ENCODE peak calls at places on chromosome 14, in four cellular contexts. V is fibroblast of the conjunctiva; C is naive thymus-derived CD8-positive, alpha-beta T cell; K is endothelial cell. Y is an unnamed sample.

GRCh38 chr14:88518592-88519512 is 36.0 kb downstream of the PTPN21 start:
- DNase-seq in K (no peak), V (peak; percentile 34), C (no peak), Y (no peak)

GRCh38 chr14:60637490-60638452 is 11.5 kb downstream of the SIX1 start:
- DNase-seq in C (no peak), V (no peak), K (peak; percentile 38), Y (no peak)

GRCh38 chr14:21267431-21267845 is 1.8 kb downstream of the HNRNPC start:
- DNase-seq in K (no peak), V (no peak), C (no peak), Y (no peak)

GRCh38 chr14:53715390-53715730 is 241.3 kb downstream of the BMP4 start:
- DNase-seq in C (no peak), V (peak; percentile 13), K (no peak), Y (peak; percentile 73)

GRCh38 chr14:92421756-92422155 is 91.8 kb upstream of the RIN3 start:
- DNase-seq in K (no peak), C (no peak), V (no peak), Y (no peak)

GRCh38 chr14:99943620-99944019 is 121.6 kb upstream of the EVL start:
- DNase-seq in K (no peak), C (no peak), V (no peak), Y (no peak)

GRCh38 chr14:106277503-106277902 is 751.1 kb downstream of the TMEM121 start:
- DNase-seq in C (peak; percentile 39), V (no peak), K (no peak), Y (no peak)

GRCh38 chr14:39015360-39015961 is 87.6 kb downstream of the SEC23A start:
- DNase-seq in K (peak; percentile 22), C (no peak), V (peak; percentile 51), Y (no peak)

GRCh38 chr14:50600849-50601248 is 40.9 kb downstream of the ATL1 start:
- DNase-seq in C (no peak), K (no peak), V (no peak), Y (no peak)

GRCh38 chr14:65206448-65207096 is 104.3 kb upstream of the MAX start:
- DNase-seq in K (no peak), C (no peak), V (no peak), Y (no peak)

GRCh38 chr14:103995876-103996275 is 53.5 kb upstream of the RD3L start:
- DNase-seq in V (no peak), K (no peak), C (no peak), Y (no peak)

GRCh38 chr14:102320033-102320660 is 601 bp downstream of the ZNF839 start:
- DNase-seq in C (peak; percentile 38), K (peak; percentile 40), V (no peak), Y (no peak)

GRCh38 chr14:64442300-64442988 is 22.9 kb upstream of the AKAP5 start:
- DNase-seq in V (no peak), K (no peak), C (no peak), Y (no peak)

GRCh38 chr14:23577710-23578392 is 739 bp downstream of the JPH4 start:
- DNase-seq in K (no peak), V (no peak), C (no peak), Y (no peak)

GRCh38 chr14:70027785-70028428 is 148.7 kb downstream of the SMOC1 start:
- DNase-seq in C (peak; percentile 50), K (peak; percentile 93), V (no peak), Y (no peak)

GRCh38 chr14:51283402-51283825 is 43.4 kb downstream of the TMX1 start:
- DNase-seq in C (no peak), K (peak; percentile 26), V (peak; percentile 85), Y (peak; percentile 53)

GRCh38 chr14:51957950-51958349 is 31.4 kb upstream of the RTRAF start:
- DNase-seq in V (peak; percentile 30), K (no peak), C (no peak), Y (no peak)

GRCh38 chr14:37124617-37125016 is 47.8 kb downstream of the SLC25A21 start:
- DNase-seq in V (no peak), K (no peak), C (no peak), Y (no peak)

GRCh38 chr14:103188691-103189480 is 65.6 kb downstream of the TNFAIP2 start:
- DNase-seq in V (no peak), K (peak; percentile 57), C (peak; percentile 22), Y (no peak)

GRCh38 chr14:68442828-68443460 is 349.9 kb downstream of the ZFP36L1 start:
- DNase-seq in C (no peak), V (no peak), K (no peak), Y (no peak)

GRCh38 chr14:49984419-49984818 is 91.5 kb downstream of the ARF6 start:
- DNase-seq in V (no peak), K (no peak), C (no peak), Y (no peak)

GRCh38 chr14:100307215-100308111 is 1.2 kb upstream of the SLC25A29 start:
- DNase-seq in K (peak; percentile 47), C (no peak), V (no peak), Y (no peak)

GRCh38 chr14:106665814-106666213 is 1139.4 kb downstream of the TMEM121 start:
- DNase-seq in K (no peak), C (no peak), V (no peak), Y (no peak)

GRCh38 chr14:96320605-96321004 is 42.5 kb downstream of the ATG2B start:
- DNase-seq in C (no peak), K (no peak), V (no peak), Y (no peak)

GRCh38 chr14:21723431-21724045 is 49.9 kb upstream of the OR4E1 start:
- DNase-seq in C (peak; percentile 22), V (no peak), K (peak; percentile 65), Y (no peak)

GRCh38 chr14:53470351-53471043 is 317.4 kb upstream of the DDHD1 start:
- DNase-seq in V (peak; percentile 23), K (no peak), C (no peak), Y (no peak)

GRCh38 chr14:76924363-76925151 is 98.3 kb downstream of the LRRC74A start:
- DNase-seq in V (no peak), C (peak; percentile 25), K (peak; percentile 52), Y (no peak)

GRCh38 chr14:63624203-63624602 is 17.5 kb downstream of the WDR89 start:
- DNase-seq in V (no peak), C (no peak), K (no peak), Y (no peak)

GRCh38 chr14:79407572-79407971 is 803.7 kb downstream of the DIO2 start:
- DNase-seq in K (no peak), C (no peak), V (no peak), Y (no peak)

GRCh38 chr14:101230161-101230850 is 326.8 kb upstream of the RTL1 start:
- DNase-seq in K (no peak), C (no peak), V (no peak), Y (no peak)

GRCh38 chr14:22003471-22003870 is 329.9 kb upstream of the OR4E1 start:
- DNase-seq in C (no peak), K (no peak), V (no peak), Y (no peak)

GRCh38 chr14:97021571-97022171 is 224.5 kb downstream of the VRK1 start:
- DNase-seq in K (no peak), V (no peak), C (no peak), Y (no peak)

GRCh38 chr14:85217412-85217811 is 312.5 kb upstream of the FLRT2 start:
- DNase-seq in V (no peak), K (no peak), C (no peak), Y (no peak)

GRCh38 chr14:91416744-91417133 is 881 bp downstream of the CCDC88C start:
- DNase-seq in C (no peak), K (peak; percentile 20), V (no peak), Y (no peak)

GRCh38 chr14:19828314-19828713 is 24.7 kb downstream of the OR4N2 start:
- DNase-seq in C (no peak), K (no peak), V (no peak), Y (no peak)

GRCh38 chr14:53327716-53328115 is 174.6 kb upstream of the DDHD1 start:
- DNase-seq in C (no peak), V (no peak), K (no peak), Y (peak; percentile 15)

GRCh38 chr14:97806871-97807270 is 1009.7 kb downstream of the VRK1 start:
- DNase-seq in V (no peak), C (no peak), K (no peak), Y (no peak)

GRCh38 chr14:77498984-77499527 is 440 bp upstream of the ISM2 start:
- DNase-seq in C (no peak), V (no peak), K (peak; percentile 21), Y (no peak)